ENCODE peak calls at places on chromosomes 2 and 18, in five cellular contexts. F is heart left ventricle, J is body of pancreas, T is tibial nerve, X is breast epithelium. U is an unnamed sample.

GRCh38 chr2:240502059-240502429 is 55.7 kb downstream of the ANKMY1 start:
- DNase-seq in F (no peak), J (no peak), T (no peak), X (no peak), U (no peak)

GRCh38 chr2:197054437-197054836 is 127.9 kb upstream of the PGAP1 start:
- DNase-seq in F (no peak), J (no peak), T (no peak), X (no peak), U (no peak)

GRCh38 chr2:109448946-109449788 is 164.6 kb downstream of the SEPTIN10 start:
- DNase-seq in F (peak; percentile 82), J (peak; percentile 41), T (no peak), X (peak; percentile 76), U (no peak)

GRCh38 chr2:101089419-101089818 is 61.8 kb downstream of the TBC1D8 start:
- DNase-seq in F (no peak), J (no peak), T (no peak), X (no peak), U (no peak)

GRCh38 chr2:103788346-103788745 is 1026.5 kb downstream of the TMEM182 start:
- DNase-seq in F (peak; percentile 26), J (no peak), T (no peak), X (no peak), U (no peak)

GRCh38 chr2:63743170-63743975 is 98.3 kb upstream of the UGP2 start:
- DNase-seq in F (no peak), J (no peak), T (no peak), X (no peak), U (no peak)

GRCh38 chr2:126971481-126972271 is 73.0 kb downstream of the TEX51 start:
- DNase-seq in F (peak; percentile 69), J (peak; percentile 76), T (peak; percentile 48), X (peak; percentile 61), U (peak; percentile 78)

GRCh38 chr2:240623531-240624010 is 1.7 kb upstream of the GPR35 start:
- DNase-seq in F (peak; percentile 9), J (no peak), T (no peak), X (no peak), U (no peak)

GRCh38 chr2:122112633-122113032 is 357.2 kb downstream of the TSN start:
- DNase-seq in F (no peak), J (no peak), T (no peak), X (no peak), U (no peak)

GRCh38 chr2:140567734-140568133 is 1563.1 kb downstream of the LRP1B start:
- DNase-seq in F (no peak), J (no peak), T (no peak), X (no peak), U (no peak)

GRCh38 chr2:197391220-197391717 is 43.6 kb downstream of the SF3B1 start:
- DNase-seq in F (no peak), J (no peak), T (no peak), X (no peak), U (no peak)

GRCh38 chr18:36158261-36158867 is 28.7 kb downstream of the ELP2 start:
- DNase-seq in F (no peak), J (no peak), T (no peak), X (no peak), U (no peak)

GRCh38 chr2:187372213-187372612 is 75.8 kb downstream of the CALCRL start:
- DNase-seq in F (peak; percentile 25), J (no peak), T (no peak), X (no peak), U (no peak)

GRCh38 chr2:5691659-5692529 is at the start of gene SOX11:
- DNase-seq in F (peak; percentile 81), J (no peak), T (no peak), X (no peak), U (peak; percentile 62)

GRCh38 chr18:79334496-79335233 is 61.1 kb upstream of the NFATC1 start:
- DNase-seq in F (no peak), J (no peak), T (no peak), X (no peak), U (no peak)

GRCh38 chr18:46419391-46420141 is 237.5 kb downstream of the LOXHD1 start:
- DNase-seq in F (no peak), J (no peak), T (no peak), X (no peak), U (no peak)

GRCh38 chr2:154720642-154721041 is 22.1 kb downstream of the KCNJ3 start:
- DNase-seq in F (no peak), J (no peak), T (no peak), X (no peak), U (no peak)

GRCh38 chr2:132736059-132736458 is 66.1 kb upstream of the LYPD1 start:
- DNase-seq in F (no peak), J (no peak), T (no peak), X (no peak), U (no peak)

GRCh38 chr2:7555260-7555659 is 638.0 kb downstream of the RNF144A start:
- DNase-seq in F (no peak), J (no peak), T (no peak), X (no peak), U (no peak)

GRCh38 chr2:120692691-120693090 is 43.0 kb upstream of the GLI2 start:
- DNase-seq in F (no peak), J (no peak), T (no peak), X (no peak), U (no peak)

DNA sequence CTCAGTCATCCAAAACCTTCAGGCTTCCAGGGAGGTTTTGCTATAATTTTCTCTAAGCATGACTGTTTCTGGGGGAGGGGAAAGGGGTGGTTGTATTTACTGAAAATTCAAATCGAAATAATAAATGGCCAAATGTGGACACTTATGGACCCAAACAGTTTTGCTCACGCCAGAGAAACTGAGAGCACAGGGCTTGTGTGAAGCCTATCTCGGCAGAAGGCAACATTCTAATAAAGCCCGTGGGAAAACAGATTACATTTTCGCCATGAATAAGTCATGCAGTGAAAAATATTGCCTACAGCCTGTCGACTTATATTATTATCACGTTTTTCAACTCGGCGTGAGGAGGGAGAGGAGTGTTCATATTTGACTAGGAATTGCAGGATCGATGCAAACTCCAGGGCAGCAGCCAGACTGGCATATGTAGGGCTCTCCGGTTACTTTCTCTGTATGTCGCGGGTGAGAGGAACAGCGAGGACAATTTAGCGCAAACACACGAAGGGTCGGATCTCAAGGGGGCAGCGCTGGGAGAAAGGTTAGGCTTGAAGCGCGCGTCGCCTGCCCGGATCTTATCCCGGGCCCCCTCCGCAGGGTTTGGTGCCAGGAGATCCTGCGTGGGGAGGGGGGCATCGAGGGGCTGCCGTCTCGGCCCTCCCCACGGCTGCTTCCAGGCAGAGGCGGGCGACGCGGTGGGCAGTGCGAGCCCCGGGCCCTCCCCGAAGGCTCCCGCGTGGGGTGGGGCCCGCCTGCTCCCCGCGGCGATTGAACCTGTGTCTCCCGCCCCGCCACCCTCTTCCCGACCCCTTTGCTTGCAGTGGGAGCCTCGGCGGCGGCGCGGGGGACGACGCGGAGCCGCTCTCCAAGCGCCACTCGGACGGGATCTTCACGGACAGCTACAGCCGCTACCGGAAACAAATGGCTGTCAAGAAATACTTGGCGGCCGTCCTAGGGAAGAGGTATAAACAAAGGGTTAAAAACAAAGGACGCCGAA is 4.3 kb downstream of the ADCYAP1 start:
- DNase-seq in F (no peak), J (no peak), T (no peak), X (no peak), U (no peak)
- H3K4me3 ChIP-seq in F (peak overlapping the region; percentile 28), J (no peak overlapping the region), T (peak overlapping the region; percentile 51), X (peak overlapping the region; percentile 61), U (peak overlapping the region; percentile 53)

GRCh38 chr2:116269040-116269439 is 1545.5 kb upstream of the DDX18 start:
- DNase-seq in F (no peak), J (no peak), T (no peak), X (no peak), U (no peak)

DNA sequence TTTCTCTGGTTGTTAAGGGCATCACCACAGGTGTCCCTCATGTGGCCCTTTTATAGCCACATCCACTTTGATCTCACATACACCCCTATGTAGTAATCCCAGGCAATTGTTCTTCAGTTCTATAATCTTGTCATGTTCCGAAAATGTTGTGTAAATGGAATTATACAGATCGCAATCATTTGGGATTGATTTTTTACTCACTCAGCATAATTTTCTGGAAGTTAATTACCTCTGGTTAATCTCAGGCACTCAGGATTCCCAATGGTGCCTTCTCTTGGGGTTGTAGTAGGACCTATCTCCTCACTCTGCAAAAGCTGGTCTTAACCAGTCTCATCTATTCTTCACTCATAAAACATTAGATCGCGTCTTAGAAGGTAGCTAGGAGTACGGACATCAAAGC is 1549.6 kb upstream of the DDX18 start:
- DNase-seq in F (no peak), J (no peak), T (no peak), X (no peak), U (no peak)
- TF ChIP-seq POLR2A in F (no peak), J (no peak), T (no peak), X (no peak), U (no peak)

DNA sequence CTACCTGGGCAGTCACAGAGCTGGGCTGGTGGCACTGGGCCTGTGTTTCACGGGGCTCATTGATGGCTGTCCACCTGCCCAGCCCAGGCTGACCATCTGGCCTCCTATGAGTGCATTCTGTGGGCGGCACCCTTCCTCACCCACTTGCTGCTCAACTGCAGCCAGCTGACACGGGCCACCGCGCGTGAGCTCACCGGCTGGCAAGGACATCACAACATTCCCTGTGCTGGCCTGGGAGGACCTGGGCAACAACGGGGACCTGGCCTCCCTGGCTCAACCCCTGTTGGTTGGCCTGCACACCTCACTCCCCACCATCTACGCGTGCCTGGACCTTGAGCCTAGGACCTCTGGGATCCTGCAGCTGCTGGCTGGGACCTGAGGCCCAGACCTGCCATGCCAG is 98.2 kb upstream of the DTNA start:
- DNase-seq in F (peak; percentile 58), J (no peak), T (no peak), X (no peak), U (no peak)
- TF ChIP-seq CTCF in F (no peak), J (no peak), T (no peak), X (no peak), U (no peak)

GRCh38 chr2:135532581-135532980 is 1.3 kb downstream of the R3HDM1 start:
- DNase-seq in F (no peak), J (no peak), T (no peak), X (no peak), U (no peak)
- H3K4me3 ChIP-seq in F (no peak overlapping the region), J (no peak overlapping the region), T (peak overlapping the region; percentile 98), X (no peak overlapping the region), U (peak overlapping the region; percentile 78)

GRCh38 chr2:200864206-200864976 is at the start of gene CLK1:
- DNase-seq in F (peak; percentile 99), J (peak; percentile 96), T (peak; percentile 95), X (peak; percentile 97), U (peak; percentile 97)

GRCh38 chr2:200860092-200860795 is 4.2 kb downstream of the CLK1 start:
- DNase-seq in F (no peak), J (peak; percentile 37), T (peak; percentile 57), X (no peak), U (peak; percentile 46)

GRCh38 chr2:200863655-200864205 is 728 bp downstream of the CLK1 start:
- DNase-seq in F (peak; percentile 43), J (peak; percentile 26), T (peak; percentile 52), X (no peak), U (peak; percentile 40)

GRCh38 chr2:200861617-200862016 is 2.8 kb downstream of the CLK1 start:
- DNase-seq in F (no peak), J (no peak), T (no peak), X (no peak), U (no peak)

GRCh38 chr2:200862532-200863000 is 1.9 kb downstream of the CLK1 start:
- DNase-seq in F (no peak), J (peak; percentile 59), T (peak; percentile 74), X (no peak), U (peak; percentile 81)
- TF ChIP-seq POLR2A in F (no peak), J (no peak), T (peak; percentile 31), X (peak; percentile 17), U (peak; percentile 61)

DNA sequence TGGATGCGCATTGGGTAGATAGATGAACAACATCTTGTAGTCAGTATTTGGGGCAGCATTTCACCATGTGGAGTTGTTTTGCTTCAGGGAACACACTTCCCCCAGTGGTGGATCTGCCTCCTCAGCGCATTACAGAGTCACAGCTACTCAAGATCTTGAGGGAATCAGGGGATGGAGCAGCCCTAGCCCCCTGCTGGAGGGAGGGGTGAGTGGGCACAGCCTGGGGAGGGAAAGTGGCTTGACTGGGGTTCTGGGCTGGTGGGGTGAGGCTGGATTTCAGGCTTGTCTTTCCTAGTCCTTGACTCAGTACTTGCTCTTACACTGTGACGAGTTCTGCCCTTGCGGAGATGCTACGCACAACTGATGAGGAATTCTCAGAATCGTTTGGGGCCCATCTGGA is 271.0 kb upstream of the HS6ST1 start:
- DNase-seq in F (no peak), J (no peak), T (no peak), X (no peak), U (no peak)
- TF ChIP-seq CTCF in F (no peak), J (no peak), T (no peak), X (no peak), U (no peak)

U was measured in testis.